ENCODE peak calls at places on chromosomes 2 and 18, in six cellular contexts. Q is mammary epithelial cell, E is stomach, W is tibial artery, S is WERI-Rb-1, N is left ventricle myocardium inferior. D is an unnamed sample.
A peak's percentile ranks its signal among the peaks of the same experiment; 100 is the strongest.

GRCh38 chr2:112588611-112589045 is 4.2 kb downstream of the CHCHD5 start:
- DNase-seq in S (peak; percentile 78), W (no peak), E (no peak), N (no peak), Q (no peak), D (no peak)

GRCh38 chr2:134630760-134631159 is 88.0 kb downstream of the TMEM163 start:
- DNase-seq in N (no peak), E (no peak), Q (no peak), W (no peak), S (no peak), D (no peak)

GRCh38 chr2:231545105-231545902 is 15.1 kb upstream of the NMUR1 start:
- DNase-seq in Q (peak; percentile 26), W (peak; percentile 40), S (no peak), N (peak; percentile 60), E (peak; percentile 50), D (no peak)

GRCh38 chr18:59627414-59627813 is 69.8 kb downstream of the CCBE1 start:
- DNase-seq in S (no peak), W (no peak), E (no peak), Q (no peak), N (no peak), D (no peak)

GRCh38 chr2:98825858-98826257 is 94.9 kb upstream of the MGAT4A start:
- DNase-seq in N (no peak), W (no peak), S (no peak), E (no peak), Q (no peak), D (no peak)

GRCh38 chr2:233462202-233462785 is 104.3 kb downstream of the USP40 start:
- DNase-seq in S (no peak), W (no peak), E (no peak), Q (no peak), N (no peak), D (no peak)

GRCh38 chr2:37663390-37663789 is 8.1 kb downstream of the CDC42EP3 start:
- DNase-seq in S (no peak), W (no peak), Q (no peak), E (no peak), N (no peak), D (no peak)

GRCh38 chr2:24888177-24888576 is 31.9 kb downstream of the ADCY3 start:
- DNase-seq in Q (no peak), W (no peak), S (no peak), E (no peak), N (no peak), D (no peak)

GRCh38 chr18:23528580-23529472 is 25.5 kb downstream of the RMC1 start:
- DNase-seq in Q (peak; percentile 43), N (peak; percentile 52), E (no peak), S (no peak), W (peak; percentile 53), D (no peak)

GRCh38 chr18:22726469-22726868 is 206.7 kb upstream of the RBBP8 start:
- DNase-seq in N (no peak), S (no peak), W (no peak), E (no peak), Q (no peak), D (no peak)

GRCh38 chr2:24958411-24958935 is 13.3 kb downstream of the DNAJC27 start:
- DNase-seq in W (no peak), S (no peak), Q (no peak), E (no peak), N (no peak), D (no peak)

GRCh38 chr2:44016282-44016681 is 20.5 kb upstream of the LRPPRC start:
- DNase-seq in W (no peak), N (peak; percentile 25), S (no peak), E (peak; percentile 43), Q (peak; percentile 30), D (peak; percentile 3)

GRCh38 chr2:109369671-109370191 is 240.7 kb downstream of the SH3RF3 start:
- DNase-seq in E (peak; percentile 20), W (no peak), S (no peak), N (no peak), Q (no peak), D (no peak)

GRCh38 chr2:240768216-240768615 is 51.8 kb downstream of the KIF1A start:
- DNase-seq in E (no peak), W (no peak), S (no peak), N (no peak), Q (no peak), D (no peak)

GRCh38 chr2:237084444-237084843 is 1.2 kb upstream of the COPS8 start:
- DNase-seq in Q (no peak), N (no peak), E (no peak), W (no peak), S (no peak), D (no peak)

GRCh38 chr18:58495634-58496033 is 133.3 kb downstream of the ALPK2 start:
- DNase-seq in N (no peak), E (no peak), W (no peak), S (no peak), Q (no peak), D (no peak)

GRCh38 chr2:110790907-110791306 is 58.5 kb downstream of the ACOXL start:
- DNase-seq in E (no peak), Q (no peak), W (no peak), N (no peak), S (no peak), D (no peak)

GRCh38 chr2:201396595-201396994 is 39.5 kb upstream of the FLACC1 start:
- DNase-seq in N (no peak), S (no peak), Q (no peak), W (no peak), E (no peak), D (no peak)

GRCh38 chr2:12131975-12132374 is 385.5 kb downstream of the LPIN1 start:
- DNase-seq in W (no peak), S (no peak), E (no peak), N (no peak), Q (no peak), D (no peak)

GRCh38 chr2:81853331-81853730 is 1548.8 kb upstream of the LRRTM1 start:
- DNase-seq in E (no peak), N (no peak), W (no peak), Q (no peak), S (no peak), D (peak; percentile 8)

GRCh38 chr2:240597054-240597418 is 10.5 kb downstream of the CAPN10 start:
- DNase-seq in W (no peak), E (no peak), Q (no peak), N (peak; percentile 15), S (peak; percentile 4), D (no peak)

GRCh38 chr18:48885266-48885950 is 65.4 kb downstream of the SMAD7 start:
- DNase-seq in S (no peak), N (no peak), E (no peak), W (peak; percentile 12), Q (no peak), D (no peak)

GRCh38 chr18:48882379-48882778 is 68.4 kb downstream of the SMAD7 start:
- DNase-seq in Q (no peak), N (no peak), S (no peak), W (peak; percentile 3), E (no peak), D (no peak)

GRCh38 chr18:48885951-48886400 is 64.8 kb downstream of the SMAD7 start:
- DNase-seq in N (no peak), S (no peak), E (no peak), W (no peak), Q (no peak), D (no peak)

GRCh38 chr18:48886520-48887293 is 64.1 kb downstream of the SMAD7 start:
- DNase-seq in E (no peak), S (no peak), Q (no peak), W (no peak), N (no peak), D (no peak)

DNA sequence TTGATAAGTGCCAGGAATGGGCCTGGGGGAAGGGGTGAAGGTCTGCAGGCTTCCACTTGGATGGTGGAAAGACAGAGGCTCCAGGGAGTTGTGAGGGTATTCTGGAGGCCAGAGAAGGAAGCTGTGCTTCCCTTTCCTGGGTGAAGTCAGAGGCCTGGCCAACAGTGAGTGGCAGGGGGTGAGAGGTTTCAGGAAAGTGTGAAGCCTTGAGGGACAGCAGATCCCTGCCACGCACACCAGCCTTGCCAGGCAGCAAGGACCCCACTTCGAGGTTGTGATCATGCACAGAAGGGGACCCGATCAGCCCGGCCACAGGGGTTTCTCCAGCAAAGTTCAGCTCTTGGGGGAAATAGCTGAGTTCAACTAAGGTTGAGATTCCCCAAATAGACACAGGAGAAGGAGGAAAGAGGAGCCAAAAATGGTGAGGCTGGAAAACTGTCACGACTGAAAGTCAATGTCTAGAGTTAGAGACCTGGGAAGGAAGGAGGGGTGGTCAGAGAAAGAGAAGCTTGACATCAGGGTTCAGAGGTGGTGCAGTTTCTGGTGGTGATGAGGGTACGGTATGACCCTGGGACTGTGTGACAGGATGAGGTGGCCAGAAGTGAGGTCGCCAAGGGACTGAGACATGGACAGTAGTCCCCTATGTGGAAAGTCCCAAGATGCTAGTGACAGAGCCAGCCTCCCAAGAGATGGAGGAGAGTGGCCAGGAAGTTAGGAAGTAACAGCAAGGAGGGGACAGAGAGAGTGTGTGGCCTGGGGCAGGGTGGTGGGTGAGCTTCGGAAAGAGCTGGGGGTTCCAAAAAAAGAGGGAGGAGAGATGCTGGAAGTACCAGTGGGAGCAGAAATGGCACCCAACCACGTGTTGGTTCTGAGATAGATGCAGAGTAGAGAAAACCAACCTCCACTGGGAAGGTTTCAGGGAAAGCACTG is 66.2 kb downstream of the SMAD7 start:
- DNase-seq in E (no peak), N (no peak), S (no peak), W (peak; percentile 19), Q (no peak), D (no peak)
- H3K27ac ChIP-seq in E (no peak overlapping the region), N (no peak overlapping the region), S (no peak overlapping the region), W (no peak overlapping the region), Q (no peak overlapping the region), D (no peak overlapping the region)

DNA sequence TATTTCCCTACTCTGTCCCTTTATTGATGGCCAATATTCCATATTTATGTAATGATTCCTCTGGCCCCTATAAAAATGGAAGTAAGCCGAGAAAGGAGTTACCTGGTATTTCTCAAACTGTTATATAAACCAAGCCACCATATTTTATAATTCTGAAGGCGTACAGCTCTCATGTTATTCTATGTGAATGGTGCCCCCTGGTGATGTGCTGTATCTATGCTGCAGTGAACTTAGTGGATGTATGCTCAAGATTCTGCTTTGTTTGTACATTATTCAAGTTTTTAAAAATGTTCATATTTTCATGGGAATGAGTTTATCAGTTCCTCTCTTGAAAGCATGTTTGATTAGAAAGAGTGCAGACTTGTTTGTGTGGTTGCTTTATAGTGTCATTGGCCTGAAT is 194.5 kb upstream of the LRRTM1 start:
- DNase-seq in W (no peak), S (peak; percentile 56), Q (peak; percentile 2), N (no peak), E (peak; percentile 36), D (peak; percentile 29)
- TF ChIP-seq CTCF in W (no peak), S (peak; percentile 44), Q (peak; percentile 32), N (peak; percentile 78), E (no peak), D (peak; percentile 82)

GRCh38 chr2:143296089-143296488 is 166.9 kb downstream of the ARHGAP15 start:
- DNase-seq in E (no peak), N (no peak), W (no peak), S (no peak), Q (no peak), D (no peak)
- H3K27ac ChIP-seq in E (no peak overlapping the region), N (no peak overlapping the region), W (no peak overlapping the region), S (no peak overlapping the region), Q (no peak overlapping the region), D (no peak overlapping the region)

DNA sequence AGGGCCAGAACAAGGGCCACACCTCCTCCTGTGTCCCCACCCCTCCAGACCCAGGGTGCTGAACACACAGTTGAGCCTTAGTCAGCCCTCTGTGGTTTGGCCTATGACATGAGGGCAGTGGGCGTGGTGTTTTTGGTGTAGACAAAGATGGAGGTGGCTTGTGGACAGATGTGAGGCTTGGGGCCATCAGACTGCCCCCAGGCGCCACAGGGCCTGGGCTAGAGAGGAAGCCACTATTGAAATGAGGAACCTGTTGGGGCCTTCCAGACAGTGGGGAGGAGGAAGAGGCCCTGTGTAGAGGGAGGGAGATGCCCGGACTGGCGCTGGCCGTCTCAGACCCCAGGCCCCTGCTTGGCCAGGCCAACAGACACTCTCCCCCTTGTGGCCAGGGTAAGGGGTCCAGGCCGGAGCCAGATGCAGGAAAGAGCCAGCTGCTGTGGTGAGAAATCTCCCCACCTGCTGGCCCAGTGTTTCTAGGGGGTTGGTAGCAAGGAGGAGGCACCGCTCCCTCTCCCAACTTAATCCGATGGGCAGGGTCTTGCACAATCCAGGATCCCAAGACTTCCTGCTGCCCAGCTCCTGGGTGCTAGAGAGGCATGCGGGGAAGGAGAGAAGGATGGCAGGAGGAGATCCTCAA is 53.8 kb downstream of the SMAD7 start:
- DNase-seq in Q (peak; percentile 22), N (peak; percentile 58), S (no peak), W (peak; percentile 82), E (peak; percentile 63), D (no peak)
- TF ChIP-seq CTCF in Q (no peak), N (no peak), S (peak; percentile 31), W (no peak), E (no peak), D (peak; percentile 10)

D was measured in AG04450.